ENCODE peak calls at places on chromosomes 7 and 10, in five cellular contexts. J is stimulated activated naive CD8-positive, alpha-beta T cell treated with anti-CD3 and anti-CD28 coated beads, Interleukin-15, amount 100 ng/mL, for 72 hours; X is cardiac fibroblast; U is HS-5; B is posterior vena cava. Z is an unnamed sample.

GRCh38 chr7:156004265-156005201 is 192.3 kb upstream of the SHH start:
- DNase-seq in X (no peak), J (no peak), U (no peak), B (no peak), Z (no peak)

GRCh38 chr10:68332259-68333057 is at the start of gene PBLD:
- DNase-seq in B (peak), U (peak), J (peak), X (peak), Z (peak)

GRCh38 chr7:36208997-36209813 is 56.2 kb downstream of the EEPD1 start:
- DNase-seq in X (peak), U (no peak), J (no peak), B (no peak), Z (no peak)

GRCh38 chr7:117937726-117938483 is 64.7 kb upstream of the CTTNBP2 start:
- DNase-seq in X (no peak), U (no peak), B (no peak), J (no peak), Z (no peak)

GRCh38 chr7:42714361-42714760 is 197.5 kb downstream of the C7orf25 start:
- DNase-seq in J (no peak), B (no peak), U (no peak), X (no peak), Z (no peak)

GRCh38 chr10:28954211-28954610 is 276.9 kb downstream of the BAMBI start:
- DNase-seq in X (no peak), J (no peak), B (no peak), U (no peak), Z (no peak)

GRCh38 chr7:84274029-84274638 is 79.5 kb upstream of the SEMA3A start:
- DNase-seq in J (no peak), B (no peak), U (no peak), X (no peak), Z (no peak)

GRCh38 chr7:93836111-93836510 is 54.4 kb downstream of the TFPI2 start:
- DNase-seq in X (peak), B (no peak), U (no peak), J (no peak), Z (no peak)

GRCh38 chr10:86250399-86250798 is 116.2 kb downstream of the GRID1 start:
- DNase-seq in B (no peak), J (no peak), X (no peak), U (no peak), Z (no peak)

GRCh38 chr7:135186841-135187253 is 16.3 kb upstream of the CYREN start:
- DNase-seq in B (peak), J (no peak), U (no peak), X (no peak), Z (no peak)

GRCh38 chr10:44046605-44047004 is 338.3 kb downstream of the CXCL12 start:
- DNase-seq in J (no peak), U (no peak), B (no peak), X (peak), Z (no peak)

GRCh38 chr7:1709900-1710299 is 39.8 kb downstream of the ELFN1 start:
- DNase-seq in B (no peak), X (peak), U (no peak), J (no peak), Z (no peak)

GRCh38 chr7:131636092-131636491 is 79.7 kb upstream of the PODXL start:
- DNase-seq in J (no peak), X (no peak), U (no peak), B (peak), Z (no peak)

GRCh38 chr10:22655312-22655973 is 58.9 kb downstream of the PIP4K2A start:
- DNase-seq in J (no peak), X (peak), B (no peak), U (no peak), Z (no peak)

GRCh38 chr10:101193210-101193609 is 36.1 kb downstream of the LBX1 start:
- DNase-seq in B (peak), J (no peak), X (no peak), U (no peak), Z (no peak)

GRCh38 chr7:12458520-12459131 is 55.0 kb upstream of the VWDE start:
- DNase-seq in X (peak), U (peak), B (no peak), J (peak), Z (no peak)

GRCh38 chr10:35300063-35300699 is 36.1 kb upstream of the CCNY start:
- DNase-seq in X (peak), U (peak), J (no peak), B (peak), Z (peak)

GRCh38 chr7:3592438-3593134 is 291.5 kb downstream of the SDK1 start:
- DNase-seq in B (no peak), U (no peak), J (no peak), X (no peak), Z (no peak)

GRCh38 chr7:112523871-112524270 is 43.1 kb downstream of the LSMEM1 start:
- DNase-seq in J (no peak), X (no peak), U (no peak), B (no peak), Z (no peak)

GRCh38 chr10:70923696-70924095 is 35.3 kb upstream of the PCBD1 start:
- DNase-seq in X (no peak), J (no peak), B (no peak), U (no peak), Z (no peak)

GRCh38 chr7:1745018-1745532 is 75.0 kb downstream of the ELFN1 start:
- DNase-seq in U (no peak), B (no peak), X (no peak), J (no peak), Z (no peak)

GRCh38 chr7:18619311-18619710 is 123.8 kb downstream of the HDAC9 start:
- DNase-seq in B (no peak), X (no peak), U (no peak), J (no peak), Z (no peak)

GRCh38 chr10:82150123-82150900 is 275.3 kb downstream of the NRG3 start:
- DNase-seq in J (no peak), B (no peak), U (no peak), X (peak), Z (no peak)

GRCh38 chr7:20220824-20221547 is 3.8 kb upstream of the MACC1 start:
- DNase-seq in U (peak), X (peak), J (no peak), B (no peak), Z (no peak)